ENCODE peak calls at places on chromosomes 13 and 19, in five cellular contexts. E is RPMI8226; V is left ventricle myocardium inferior; F is sciatic nerve; M is naive thymus-derived CD8-positive, alpha-beta T cell. H is an unnamed sample.

GRCh38 chr19:51351266-51351990 is 9.5 kb upstream of the VSIG10L start:
- DNase-seq in V (no peak), F (no peak), E (no peak), M (no peak), H (no peak)

GRCh38 chr13:24222756-24223155 is 62.2 kb downstream of the SPATA13 start:
- DNase-seq in V (no peak), F (no peak), M (no peak), E (no peak), H (no peak)

GRCh38 chr13:24033527-24034302 is 126.8 kb upstream of the SPATA13 start:
- DNase-seq in E (no peak), M (no peak), V (no peak), F (no peak), H (no peak)

GRCh38 chr13:74825170-74825948 is 656.6 kb downstream of the TBC1D4 start:
- DNase-seq in E (no peak), V (no peak), F (no peak), M (no peak), H (no peak)

GRCh38 chr19:1161716-1162115 is 12.4 kb downstream of the SBNO2 start:
- DNase-seq in E (no peak), M (no peak), F (peak; percentile 63), V (no peak), H (no peak)

GRCh38 chr13:113527272-113527958 is 36.9 kb upstream of the DCUN1D2 start:
- DNase-seq in M (no peak), V (no peak), E (no peak), F (peak; percentile 28), H (no peak)

GRCh38 chr13:113854238-113855011 is 9.5 kb downstream of the GAS6 start:
- DNase-seq in V (peak; percentile 61), F (peak; percentile 72), M (no peak), E (peak; percentile 96), H (peak; percentile 74)

GRCh38 chr19:39156230-39156890 is 30.8 kb downstream of the PAK4 start:
- DNase-seq in M (no peak), F (no peak), E (no peak), V (no peak), H (no peak)

GRCh38 chr19:10334340-10335148 is 1.2 kb upstream of the RAVER1 start:
- DNase-seq in E (no peak), V (peak; percentile 94), F (peak; percentile 97), M (peak; percentile 17), H (no peak)

H was measured in chondrocyte.